ENCODE peak calls at places on chromosomes 1 and 21, in nine cellular contexts. One of them, this sample, is unnamed.

GRCh38 chr1:229249854-229250644 is 20.9 kb upstream of the RAB4A start:
- DNase-seq in HepG2: no peak
- DNase-seq in GM23338: no peak
- DNase-seq in suprapubic skin: no peak
- DNase-seq in SK-N-SH: no peak
- DNase-seq in HCT116: no peak
- DNase-seq in stomach: no peak
- DNase-seq in esophagus muscularis mucosa: no peak
- DNase-seq in transverse colon: no peak
- DNase-seq in this sample: no peak

GRCh38 chr1:16367968-16368910 is 1.2 kb downstream of the SZRD1 start:
- DNase-seq in HepG2: no peak
- DNase-seq in GM23338: peak
- DNase-seq in suprapubic skin: no peak
- DNase-seq in SK-N-SH: no peak
- DNase-seq in HCT116: no peak
- DNase-seq in stomach: no peak
- DNase-seq in esophagus muscularis mucosa: no peak
- DNase-seq in transverse colon: no peak
- DNase-seq in this sample: no peak

GRCh38 chr1:183841950-183842816 is 37.3 kb downstream of the RGL1 start:
- DNase-seq in HepG2: peak
- DNase-seq in GM23338: no peak
- DNase-seq in suprapubic skin: no peak
- DNase-seq in SK-N-SH: peak
- DNase-seq in HCT116: no peak
- DNase-seq in stomach: no peak
- DNase-seq in esophagus muscularis mucosa: no peak
- DNase-seq in transverse colon: peak
- DNase-seq in this sample: peak

GRCh38 chr1:58818075-58818474 is 34.2 kb upstream of the JUN start:
- DNase-seq in HepG2: no peak
- DNase-seq in GM23338: no peak
- DNase-seq in suprapubic skin: no peak
- DNase-seq in SK-N-SH: no peak
- DNase-seq in HCT116: no peak
- DNase-seq in stomach: no peak
- DNase-seq in esophagus muscularis mucosa: no peak
- DNase-seq in transverse colon: no peak
- DNase-seq in this sample: no peak

GRCh38 chr1:45473302-45473701 is 17.7 kb downstream of the TESK2 start:
- DNase-seq in HepG2: no peak
- DNase-seq in GM23338: no peak
- DNase-seq in suprapubic skin: no peak
- DNase-seq in SK-N-SH: no peak
- DNase-seq in HCT116: no peak
- DNase-seq in stomach: no peak
- DNase-seq in esophagus muscularis mucosa: no peak
- DNase-seq in transverse colon: no peak
- DNase-seq in this sample: no peak

GRCh38 chr1:10338047-10338446 is 60.8 kb upstream of the PGD start:
- DNase-seq in HepG2: peak
- DNase-seq in GM23338: peak
- DNase-seq in suprapubic skin: no peak
- DNase-seq in SK-N-SH: peak
- DNase-seq in HCT116: peak
- DNase-seq in stomach: no peak
- DNase-seq in esophagus muscularis mucosa: no peak
- DNase-seq in transverse colon: peak
- DNase-seq in this sample: no peak

GRCh38 chr1:218025454-218025853 is 259.6 kb upstream of the RRP15 start:
- DNase-seq in HepG2: no peak
- DNase-seq in GM23338: no peak
- DNase-seq in suprapubic skin: no peak
- DNase-seq in SK-N-SH: no peak
- DNase-seq in HCT116: no peak
- DNase-seq in stomach: no peak
- DNase-seq in esophagus muscularis mucosa: no peak
- DNase-seq in transverse colon: no peak
- DNase-seq in this sample: no peak

GRCh38 chr1:230979389-230979716 is 459 bp downstream of the ARV1 start:
- DNase-seq in HepG2: no peak
- DNase-seq in GM23338: no peak
- DNase-seq in suprapubic skin: no peak
- DNase-seq in SK-N-SH: no peak
- DNase-seq in HCT116: no peak
- DNase-seq in stomach: no peak
- DNase-seq in esophagus muscularis mucosa: no peak
- DNase-seq in transverse colon: no peak
- DNase-seq in this sample: no peak

GRCh38 chr21:35053356-35054096 is 4.4 kb upstream of the RUNX1 start:
- DNase-seq in HepG2: peak
- DNase-seq in GM23338: no peak
- DNase-seq in suprapubic skin: no peak
- DNase-seq in SK-N-SH: no peak
- DNase-seq in HCT116: no peak
- DNase-seq in stomach: no peak
- DNase-seq in esophagus muscularis mucosa: peak
- DNase-seq in transverse colon: no peak
- DNase-seq in this sample: no peak

GRCh38 chr1:22053861-22054770 is 1.6 kb downstream of the CDC42 start:
- DNase-seq in HepG2: no peak
- DNase-seq in GM23338: no peak
- DNase-seq in suprapubic skin: peak
- DNase-seq in SK-N-SH: no peak
- DNase-seq in HCT116: no peak
- DNase-seq in stomach: no peak
- DNase-seq in esophagus muscularis mucosa: no peak
- DNase-seq in transverse colon: no peak
- DNase-seq in this sample: no peak

GRCh38 chr1:108200627-108201106 is 524 bp upstream of the SLC25A24 start:
- DNase-seq in HepG2: peak
- DNase-seq in GM23338: peak
- DNase-seq in suprapubic skin: peak
- DNase-seq in SK-N-SH: peak
- DNase-seq in HCT116: peak
- DNase-seq in stomach: peak
- DNase-seq in esophagus muscularis mucosa: no peak
- DNase-seq in transverse colon: peak
- DNase-seq in this sample: peak

GRCh38 chr1:147890177-147890790 is 12.3 kb upstream of the GJA8 start:
- DNase-seq in HepG2: peak
- DNase-seq in GM23338: peak
- DNase-seq in suprapubic skin: no peak
- DNase-seq in SK-N-SH: peak
- DNase-seq in HCT116: peak
- DNase-seq in stomach: peak
- DNase-seq in esophagus muscularis mucosa: peak
- DNase-seq in transverse colon: peak
- DNase-seq in this sample: peak

GRCh38 chr1:65469889-65470340 is 49.4 kb downstream of the LEPR start:
- DNase-seq in HepG2: peak
- DNase-seq in GM23338: no peak
- DNase-seq in suprapubic skin: no peak
- DNase-seq in SK-N-SH: peak
- DNase-seq in HCT116: no peak
- DNase-seq in stomach: no peak
- DNase-seq in esophagus muscularis mucosa: no peak
- DNase-seq in transverse colon: no peak
- DNase-seq in this sample: no peak

GRCh38 chr1:155570593-155570990 is 8.0 kb upstream of the ASH1L start:
- DNase-seq in HepG2: no peak
- DNase-seq in GM23338: no peak
- DNase-seq in suprapubic skin: no peak
- DNase-seq in SK-N-SH: no peak
- DNase-seq in HCT116: no peak
- DNase-seq in stomach: no peak
- DNase-seq in esophagus muscularis mucosa: no peak
- DNase-seq in transverse colon: no peak
- DNase-seq in this sample: no peak

GRCh38 chr1:245003246-245003645 is 138.9 kb upstream of the HNRNPU start:
- DNase-seq in HepG2: no peak
- DNase-seq in GM23338: no peak
- DNase-seq in suprapubic skin: no peak
- DNase-seq in SK-N-SH: no peak
- DNase-seq in HCT116: no peak
- DNase-seq in stomach: no peak
- DNase-seq in esophagus muscularis mucosa: no peak
- DNase-seq in transverse colon: no peak
- DNase-seq in this sample: no peak

GRCh38 chr1:176691251-176692228 is 228.6 kb downstream of the PAPPA2 start:
- DNase-seq in HepG2: peak
- DNase-seq in GM23338: peak
- DNase-seq in suprapubic skin: no peak
- DNase-seq in SK-N-SH: peak
- DNase-seq in HCT116: peak
- DNase-seq in stomach: no peak
- DNase-seq in esophagus muscularis mucosa: no peak
- DNase-seq in transverse colon: peak
- DNase-seq in this sample: peak

GRCh38 chr1:198246331-198246730 is 89.5 kb downstream of the NEK7 start:
- DNase-seq in HepG2: no peak
- DNase-seq in GM23338: no peak
- DNase-seq in suprapubic skin: no peak
- DNase-seq in SK-N-SH: no peak
- DNase-seq in HCT116: no peak
- DNase-seq in stomach: no peak
- DNase-seq in esophagus muscularis mucosa: no peak
- DNase-seq in transverse colon: no peak
- DNase-seq in this sample: no peak
- TF ChIP-seq POLR2AphosphoS5 in HepG2: no peak
- TF ChIP-seq POLR2AphosphoS5 in GM23338: no peak
- TF ChIP-seq POLR2AphosphoS5 in suprapubic skin: no peak
- TF ChIP-seq POLR2AphosphoS5 in SK-N-SH: no peak
- TF ChIP-seq POLR2AphosphoS5 in HCT116: no peak
- TF ChIP-seq POLR2AphosphoS5 in stomach: no peak
- TF ChIP-seq POLR2AphosphoS5 in esophagus muscularis mucosa: no peak
- TF ChIP-seq POLR2AphosphoS5 in transverse colon: no peak
- TF ChIP-seq POLR2AphosphoS5 in this sample: no peak

DNA sequence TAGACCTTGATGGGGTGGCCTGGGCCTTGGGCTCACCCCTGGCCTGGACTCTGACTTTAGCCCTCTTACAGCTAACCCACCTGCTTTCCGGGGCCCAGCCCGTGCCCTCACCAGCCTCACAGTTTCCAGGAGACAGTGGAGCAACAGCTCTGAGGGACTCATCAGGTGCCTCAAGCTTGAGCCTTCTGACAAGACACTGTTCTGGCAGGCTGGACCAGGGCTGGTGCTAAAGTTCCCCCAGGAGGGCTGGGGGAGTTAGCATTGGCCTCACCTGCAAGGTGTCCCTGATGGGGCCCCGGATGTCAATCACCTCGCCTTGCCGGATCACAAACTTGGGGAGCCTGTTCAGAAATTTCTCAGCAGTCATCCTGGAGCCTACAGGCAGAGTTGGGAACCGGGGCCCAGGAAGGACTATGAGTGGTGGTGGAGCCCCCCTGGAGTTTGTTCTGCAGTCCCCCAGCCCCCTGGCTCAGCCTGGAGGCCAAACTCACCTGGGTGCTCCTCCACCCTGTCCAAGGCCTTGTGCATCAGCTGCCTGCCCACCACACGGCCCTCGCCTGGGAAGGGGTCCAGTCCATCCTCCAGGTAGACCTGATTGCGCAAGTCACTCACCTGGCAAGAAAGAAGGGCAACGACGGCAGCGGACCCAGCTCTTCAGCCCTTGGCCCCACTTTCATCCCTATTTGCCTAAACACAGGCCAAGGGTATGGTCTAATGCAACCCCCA is 4.1 kb downstream of the SH3BGRL3 start:
- DNase-seq in HepG2: no peak
- DNase-seq in GM23338: no peak
- DNase-seq in suprapubic skin: peak
- DNase-seq in SK-N-SH: no peak
- DNase-seq in HCT116: no peak
- DNase-seq in stomach: no peak
- DNase-seq in esophagus muscularis mucosa: no peak
- DNase-seq in transverse colon: no peak
- DNase-seq in this sample: peak
- H3K27ac ChIP-seq in HepG2: no peak
- H3K27ac ChIP-seq in GM23338: peak
- H3K27ac ChIP-seq in suprapubic skin: peak
- H3K27ac ChIP-seq in SK-N-SH: peak
- H3K27ac ChIP-seq in HCT116: peak
- H3K27ac ChIP-seq in stomach: peak
- H3K27ac ChIP-seq in esophagus muscularis mucosa: peak
- H3K27ac ChIP-seq in transverse colon: peak
- H3K27ac ChIP-seq in this sample: peak

GRCh38 chr1:150842343-150842742 is 34.1 kb downstream of the ARNT start:
- DNase-seq in HepG2: no peak
- DNase-seq in GM23338: no peak
- DNase-seq in suprapubic skin: no peak
- DNase-seq in SK-N-SH: no peak
- DNase-seq in HCT116: no peak
- DNase-seq in stomach: no peak
- DNase-seq in esophagus muscularis mucosa: no peak
- DNase-seq in transverse colon: no peak
- DNase-seq in this sample: no peak

GRCh38 chr1:150843489-150843888 is 32.9 kb downstream of the ARNT start:
- DNase-seq in HepG2: no peak
- DNase-seq in GM23338: no peak
- DNase-seq in suprapubic skin: no peak
- DNase-seq in SK-N-SH: no peak
- DNase-seq in HCT116: no peak
- DNase-seq in stomach: no peak
- DNase-seq in esophagus muscularis mucosa: no peak
- DNase-seq in transverse colon: no peak
- DNase-seq in this sample: no peak

GRCh38 chr1:150842964-150843363 is 33.4 kb downstream of the ARNT start:
- DNase-seq in HepG2: no peak
- DNase-seq in GM23338: no peak
- DNase-seq in suprapubic skin: no peak
- DNase-seq in SK-N-SH: no peak
- DNase-seq in HCT116: no peak
- DNase-seq in stomach: no peak
- DNase-seq in esophagus muscularis mucosa: no peak
- DNase-seq in transverse colon: no peak
- DNase-seq in this sample: no peak

GRCh38 chr1:150836129-150836773 is 28.2 kb upstream of the CTSK start:
- DNase-seq in HepG2: no peak
- DNase-seq in GM23338: no peak
- DNase-seq in suprapubic skin: no peak
- DNase-seq in SK-N-SH: no peak
- DNase-seq in HCT116: no peak
- DNase-seq in stomach: no peak
- DNase-seq in esophagus muscularis mucosa: no peak
- DNase-seq in transverse colon: no peak
- DNase-seq in this sample: no peak

GRCh38 chr1:150841626-150842025 is 33.6 kb upstream of the CTSK start:
- DNase-seq in HepG2: no peak
- DNase-seq in GM23338: no peak
- DNase-seq in suprapubic skin: no peak
- DNase-seq in SK-N-SH: no peak
- DNase-seq in HCT116: no peak
- DNase-seq in stomach: no peak
- DNase-seq in esophagus muscularis mucosa: no peak
- DNase-seq in transverse colon: no peak
- DNase-seq in this sample: no peak
- H3K4me3 ChIP-seq in HepG2: no peak
- H3K4me3 ChIP-seq in GM23338: no peak
- H3K4me3 ChIP-seq in suprapubic skin: no peak
- H3K4me3 ChIP-seq in SK-N-SH: no peak
- H3K4me3 ChIP-seq in HCT116: no peak
- H3K4me3 ChIP-seq in stomach: no peak
- H3K4me3 ChIP-seq in esophagus muscularis mucosa: no peak
- H3K4me3 ChIP-seq in transverse colon: no peak
- H3K4me3 ChIP-seq in this sample: no peak

GRCh38 chr1:6984533-6984932 is 199.3 kb downstream of the CAMTA1 start:
- DNase-seq in HepG2: no peak
- DNase-seq in GM23338: no peak
- DNase-seq in suprapubic skin: no peak
- DNase-seq in SK-N-SH: no peak
- DNase-seq in HCT116: no peak
- DNase-seq in stomach: no peak
- DNase-seq in esophagus muscularis mucosa: no peak
- DNase-seq in transverse colon: no peak
- DNase-seq in this sample: no peak
- TF ChIP-seq POLR2AphosphoS5 in HepG2: no peak
- TF ChIP-seq POLR2AphosphoS5 in GM23338: no peak
- TF ChIP-seq POLR2AphosphoS5 in suprapubic skin: no peak
- TF ChIP-seq POLR2AphosphoS5 in SK-N-SH: no peak
- TF ChIP-seq POLR2AphosphoS5 in HCT116: no peak
- TF ChIP-seq POLR2AphosphoS5 in stomach: no peak
- TF ChIP-seq POLR2AphosphoS5 in esophagus muscularis mucosa: no peak
- TF ChIP-seq POLR2AphosphoS5 in transverse colon: no peak
- TF ChIP-seq POLR2AphosphoS5 in this sample: no peak